ENCODE peak calls at places on chromosomes 16 and 17, in five cellular contexts. One of them, this sample, is unnamed. For H3K27me3, the result is how much of the 10 kb centered on the place peaks cover.

GRCh38 chr17:83005639-83006038 is 73.8 kb upstream of the METRNL start:
- DNase-seq in RWPE2: peak
- DNase-seq in brain microvascular endothelial cell: no peak
- DNase-seq in bronchial epithelial cell: no peak
- DNase-seq in right cardiac atrium: no peak
- DNase-seq in this sample: no peak

GRCh38 chr16:50234771-50235556 is 31.4 kb upstream of the ADCY7 start:
- DNase-seq in RWPE2: no peak
- DNase-seq in brain microvascular endothelial cell: no peak
- DNase-seq in bronchial epithelial cell: peak
- DNase-seq in right cardiac atrium: no peak
- DNase-seq in this sample: no peak

GRCh38 chr16:13039526-13039925 is 138.1 kb downstream of the SHISA9 start:
- DNase-seq in RWPE2: no peak
- DNase-seq in brain microvascular endothelial cell: no peak
- DNase-seq in bronchial epithelial cell: no peak
- DNase-seq in right cardiac atrium: no peak
- DNase-seq in this sample: no peak

GRCh38 chr17:48293319-48294192 is 136.5 kb downstream of the SKAP1 start:
- DNase-seq in RWPE2: no peak
- DNase-seq in brain microvascular endothelial cell: no peak
- DNase-seq in bronchial epithelial cell: no peak
- DNase-seq in right cardiac atrium: no peak
- DNase-seq in this sample: no peak

GRCh38 chr16:69590590-69590989 is 24.8 kb downstream of the NFAT5 start:
- DNase-seq in RWPE2: no peak
- DNase-seq in brain microvascular endothelial cell: no peak
- DNase-seq in bronchial epithelial cell: no peak
- DNase-seq in right cardiac atrium: no peak
- DNase-seq in this sample: no peak

GRCh38 chr17:12046786-12047185 is 26.1 kb downstream of the MAP2K4 start:
- DNase-seq in RWPE2: no peak
- DNase-seq in brain microvascular endothelial cell: no peak
- DNase-seq in bronchial epithelial cell: no peak
- DNase-seq in right cardiac atrium: no peak
- DNase-seq in this sample: no peak

GRCh38 chr17:15431201-15431600 is 36.2 kb downstream of the CDRT4 start:
- DNase-seq in RWPE2: no peak
- DNase-seq in brain microvascular endothelial cell: no peak
- DNase-seq in bronchial epithelial cell: no peak
- DNase-seq in right cardiac atrium: peak
- DNase-seq in this sample: no peak

GRCh38 chr17:44688675-44689491 is 693 bp downstream of the CCDC43 start:
- DNase-seq in RWPE2: no peak
- DNase-seq in brain microvascular endothelial cell: no peak
- DNase-seq in bronchial epithelial cell: peak
- DNase-seq in right cardiac atrium: no peak
- DNase-seq in this sample: no peak

GRCh38 chr17:73098919-73099318 is 6.4 kb upstream of the SLC39A11 start:
- DNase-seq in RWPE2: no peak
- DNase-seq in brain microvascular endothelial cell: no peak
- DNase-seq in bronchial epithelial cell: no peak
- DNase-seq in right cardiac atrium: no peak
- DNase-seq in this sample: no peak

GRCh38 chr16:1980026-1980769 is 1.1 kb downstream of the NOXO1 start:
- DNase-seq in RWPE2: no peak
- DNase-seq in brain microvascular endothelial cell: no peak
- DNase-seq in bronchial epithelial cell: no peak
- DNase-seq in right cardiac atrium: no peak
- DNase-seq in this sample: no peak

GRCh38 chr16:10493276-10493675 is 87.1 kb downstream of the EMP2 start:
- DNase-seq in RWPE2: no peak
- DNase-seq in brain microvascular endothelial cell: no peak
- DNase-seq in bronchial epithelial cell: no peak
- DNase-seq in right cardiac atrium: no peak
- DNase-seq in this sample: no peak

GRCh38 chr16:56729736-56730662 is at the start of gene NUP93:
- DNase-seq in RWPE2: peak
- DNase-seq in brain microvascular endothelial cell: peak
- DNase-seq in bronchial epithelial cell: peak
- DNase-seq in right cardiac atrium: peak
- DNase-seq in this sample: peak

GRCh38 chr17:8799001-8799850 is at the start of gene MFSD6L:
- DNase-seq in RWPE2: no peak
- DNase-seq in brain microvascular endothelial cell: peak
- DNase-seq in bronchial epithelial cell: no peak
- DNase-seq in right cardiac atrium: no peak
- DNase-seq in this sample: no peak

GRCh38 chr17:57408064-57408811 is 151.9 kb downstream of the MSI2 start:
- DNase-seq in RWPE2: no peak
- DNase-seq in brain microvascular endothelial cell: no peak
- DNase-seq in bronchial epithelial cell: peak
- DNase-seq in right cardiac atrium: no peak
- DNase-seq in this sample: no peak

GRCh38 chr16:6629110-6629509 is 703.5 kb upstream of the RBFOX1 start:
- DNase-seq in RWPE2: no peak
- DNase-seq in brain microvascular endothelial cell: no peak
- DNase-seq in bronchial epithelial cell: no peak
- DNase-seq in right cardiac atrium: no peak
- DNase-seq in this sample: no peak

GRCh38 chr17:72336026-72336803 is 215.4 kb downstream of the SOX9 start:
- DNase-seq in RWPE2: no peak
- DNase-seq in brain microvascular endothelial cell: no peak
- DNase-seq in bronchial epithelial cell: no peak
- DNase-seq in right cardiac atrium: no peak
- DNase-seq in this sample: no peak

GRCh38 chr17:65181237-65182061 is 44.3 kb downstream of the RGS9 start:
- DNase-seq in RWPE2: no peak
- DNase-seq in brain microvascular endothelial cell: no peak
- DNase-seq in bronchial epithelial cell: no peak
- DNase-seq in right cardiac atrium: no peak
- DNase-seq in this sample: no peak

GRCh38 chr16:31331141-31331764 is 23.7 kb upstream of the ITGAX start:
- DNase-seq in RWPE2: no peak
- DNase-seq in brain microvascular endothelial cell: no peak
- DNase-seq in bronchial epithelial cell: no peak
- DNase-seq in right cardiac atrium: no peak
- DNase-seq in this sample: no peak

GRCh38 chr16:31327675-31328225 is 27.2 kb upstream of the ITGAX start:
- DNase-seq in RWPE2: no peak
- DNase-seq in brain microvascular endothelial cell: no peak
- DNase-seq in bronchial epithelial cell: no peak
- DNase-seq in right cardiac atrium: no peak
- DNase-seq in this sample: no peak

GRCh38 chr16:31329671-31330552 is 25.1 kb upstream of the ITGAX start:
- DNase-seq in RWPE2: no peak
- DNase-seq in brain microvascular endothelial cell: no peak
- DNase-seq in bronchial epithelial cell: no peak
- DNase-seq in right cardiac atrium: no peak
- DNase-seq in this sample: no peak

GRCh38 chr16:31330553-31330890 is 24.5 kb upstream of the ITGAX start:
- DNase-seq in RWPE2: no peak
- DNase-seq in brain microvascular endothelial cell: no peak
- DNase-seq in bronchial epithelial cell: no peak
- DNase-seq in right cardiac atrium: no peak
- DNase-seq in this sample: no peak

DNA sequence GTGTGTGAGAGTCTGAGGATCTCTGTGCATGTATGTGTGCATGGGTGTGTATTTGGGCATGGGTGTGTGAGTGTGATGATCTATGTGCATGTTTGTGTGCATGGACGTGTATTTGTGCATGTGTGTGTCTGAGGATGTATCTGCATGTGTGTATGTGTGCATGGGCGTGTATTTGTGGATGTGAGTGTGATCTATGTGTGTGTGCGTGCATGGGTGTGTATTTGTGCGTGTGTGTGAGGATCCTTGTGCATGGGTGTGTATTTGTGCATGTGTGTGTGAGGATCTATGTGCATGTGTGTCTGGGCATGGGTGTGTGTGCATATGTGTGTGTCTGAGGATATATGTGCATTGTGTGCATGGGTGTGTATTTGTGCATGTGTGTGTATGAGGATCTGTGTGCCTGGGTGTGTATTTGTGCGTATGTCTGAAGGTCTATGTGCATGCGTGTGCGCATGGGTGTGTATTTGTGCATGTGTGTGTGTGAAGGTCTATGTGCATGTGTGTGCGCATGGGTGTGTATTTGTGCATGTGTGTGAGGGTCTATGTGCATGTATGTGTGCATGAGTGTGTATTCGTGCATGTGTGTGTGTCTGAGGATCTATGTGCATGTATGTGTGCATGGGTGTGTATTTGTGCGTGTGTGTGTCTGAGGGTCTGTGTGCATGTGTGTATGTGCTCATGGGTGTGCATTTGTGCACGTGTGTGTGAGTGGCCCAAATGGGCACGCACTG is 26.5 kb upstream of the ITGAX start:
- DNase-seq in RWPE2: no peak
- DNase-seq in brain microvascular endothelial cell: no peak
- DNase-seq in bronchial epithelial cell: no peak
- DNase-seq in right cardiac atrium: no peak
- DNase-seq in this sample: no peak
- H3K27me3 ChIP-seq in RWPE2: under half
- H3K27me3 ChIP-seq in brain microvascular endothelial cell: under half
- H3K27me3 ChIP-seq in bronchial epithelial cell: under half
- H3K27me3 ChIP-seq in right cardiac atrium: under half
- H3K27me3 ChIP-seq in this sample: under half

DNA sequence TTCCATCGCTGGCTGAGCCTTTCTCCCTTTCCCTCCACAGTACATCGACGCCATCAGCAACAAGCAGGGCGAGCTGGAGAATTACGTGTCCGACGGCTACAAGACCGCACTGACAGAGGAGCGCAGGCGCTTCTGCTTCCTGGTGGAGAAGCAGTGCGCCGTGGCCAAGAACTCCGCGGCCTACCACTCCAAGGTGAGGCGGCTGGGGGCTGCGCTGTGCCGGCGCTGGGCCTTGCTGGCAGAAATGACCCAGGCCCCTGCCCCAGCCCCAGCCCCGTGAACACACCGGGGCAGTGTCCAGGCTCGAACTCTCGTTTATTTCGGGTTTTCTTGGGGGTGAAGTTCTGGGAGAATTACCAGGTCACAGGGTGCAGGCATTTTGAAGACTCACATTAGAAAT is 64.9 kb downstream of the BAIAP2 start:
- DNase-seq in RWPE2: no peak
- DNase-seq in brain microvascular endothelial cell: no peak
- DNase-seq in bronchial epithelial cell: no peak
- DNase-seq in right cardiac atrium: no peak
- DNase-seq in this sample: no peak
- H3K27me3 ChIP-seq in RWPE2: under half
- H3K27me3 ChIP-seq in brain microvascular endothelial cell: under half
- H3K27me3 ChIP-seq in bronchial epithelial cell: under half
- H3K27me3 ChIP-seq in right cardiac atrium: under half
- H3K27me3 ChIP-seq in this sample: under half

DNA sequence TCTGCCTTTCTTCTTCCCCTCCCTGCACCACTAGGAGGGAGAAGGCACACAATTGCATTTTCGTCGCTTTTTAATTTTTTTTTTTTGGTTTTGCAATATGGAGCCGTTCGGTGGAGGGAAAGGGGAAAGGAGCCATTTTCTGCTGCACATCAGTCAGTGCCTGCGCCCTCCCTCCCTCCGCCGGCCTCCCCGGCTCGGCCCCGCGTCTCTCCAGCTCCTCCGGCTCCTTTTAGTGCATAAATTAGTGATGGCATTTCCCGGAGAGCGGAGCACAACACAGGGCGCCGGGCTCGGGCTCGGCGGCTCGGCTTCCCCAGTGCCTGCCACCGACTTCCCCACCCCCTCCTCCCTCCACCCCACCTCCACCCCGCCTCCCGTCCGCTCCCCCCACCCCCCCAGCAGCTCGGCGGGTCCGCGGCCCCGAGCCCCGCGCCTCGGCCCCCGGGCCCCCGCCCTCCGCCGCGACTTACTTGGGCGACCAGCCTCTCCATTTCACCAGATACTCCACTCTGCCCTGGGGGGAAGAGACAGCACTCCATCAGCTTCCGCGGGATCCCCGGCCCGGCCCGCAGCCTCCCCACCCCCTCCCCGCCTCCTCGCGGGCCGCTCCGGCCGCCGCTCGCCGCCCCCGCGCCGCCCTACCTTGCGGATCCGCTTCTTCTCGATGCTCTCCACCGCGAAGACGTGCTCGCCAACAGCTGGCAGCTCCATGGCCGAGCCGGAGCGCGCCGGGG is 532 bp downstream of the CBX4 start:
- DNase-seq in RWPE2: no peak
- DNase-seq in brain microvascular endothelial cell: peak
- DNase-seq in bronchial epithelial cell: peak
- DNase-seq in right cardiac atrium: peak
- DNase-seq in this sample: peak
- H3K27me3 ChIP-seq in RWPE2: under half
- H3K27me3 ChIP-seq in brain microvascular endothelial cell: under half
- H3K27me3 ChIP-seq in bronchial epithelial cell: under half
- H3K27me3 ChIP-seq in right cardiac atrium: under half
- H3K27me3 ChIP-seq in this sample: under half

DNA sequence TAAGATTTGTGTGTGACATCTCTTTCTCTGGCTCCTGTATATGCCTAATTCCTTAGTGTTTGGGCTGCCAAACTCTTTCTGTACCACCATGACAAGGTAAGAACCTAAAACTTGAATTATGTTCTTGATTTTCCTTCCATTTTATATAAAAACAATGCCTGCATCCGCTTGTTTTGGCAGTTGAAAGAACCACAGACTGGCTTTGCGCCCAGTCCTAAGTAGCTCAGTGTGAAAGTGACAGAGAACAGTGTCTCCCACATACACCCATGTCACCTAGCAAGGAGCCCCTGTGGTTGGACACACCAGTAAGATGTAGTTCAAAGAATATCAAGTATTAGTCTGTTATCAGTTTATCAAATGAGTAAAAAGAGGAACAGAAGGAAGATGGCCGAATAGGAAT is 40.7 kb upstream of the SLC6A2 start:
- DNase-seq in RWPE2: no peak
- DNase-seq in brain microvascular endothelial cell: no peak
- DNase-seq in bronchial epithelial cell: no peak
- DNase-seq in right cardiac atrium: no peak
- DNase-seq in this sample: no peak
- H3K27me3 ChIP-seq in RWPE2: under half
- H3K27me3 ChIP-seq in brain microvascular endothelial cell: under half
- H3K27me3 ChIP-seq in bronchial epithelial cell: under half
- H3K27me3 ChIP-seq in right cardiac atrium: under half
- H3K27me3 ChIP-seq in this sample: under half

DNA sequence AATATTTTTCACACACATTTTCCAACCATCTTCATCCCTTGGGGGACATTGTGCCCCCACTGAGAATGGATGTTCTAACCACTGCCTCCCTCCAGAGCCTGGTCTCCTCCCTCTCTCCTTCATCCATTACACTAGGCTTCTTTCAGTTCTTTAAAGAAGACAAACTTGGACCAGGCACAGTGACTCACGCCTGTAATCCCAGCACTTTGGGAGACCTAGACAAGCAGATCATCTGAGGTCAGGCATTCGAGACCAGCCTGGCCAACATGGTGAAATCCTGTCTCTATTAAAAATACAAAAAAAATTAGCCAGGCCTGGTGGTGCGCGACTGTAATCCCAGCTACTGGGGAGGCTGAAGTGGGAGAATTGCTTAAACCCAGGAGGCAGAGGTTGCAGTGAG is 6.5 kb downstream of the ALOX15 start:
- DNase-seq in RWPE2: no peak
- DNase-seq in brain microvascular endothelial cell: no peak
- DNase-seq in bronchial epithelial cell: no peak
- DNase-seq in right cardiac atrium: no peak
- DNase-seq in this sample: no peak
- H3K27me3 ChIP-seq in RWPE2: under half
- H3K27me3 ChIP-seq in brain microvascular endothelial cell: under half
- H3K27me3 ChIP-seq in bronchial epithelial cell: under half
- H3K27me3 ChIP-seq in right cardiac atrium: under half
- H3K27me3 ChIP-seq in this sample: under half

This sample was measured in PC-9.